ENCODE peak calls at places on chromosome 20, in seven cellular contexts. F, Z, M, N, G, W and P are unnamed samples. For H3K36me3 and H3K4me1, the result is how much of the 10 kb centered on the place peaks cover.

GRCh38 chr20:25252686-25253421 is 5.0 kb downstream of the PYGB start:
- DNase-seq in M (no peak), G (no peak), F (no peak), Z (no peak), W (no peak), N (no peak), P (no peak)

GRCh38 chr20:33814238-33814712 is 3.1 kb downstream of the CHMP4B start:
- DNase-seq in N (no peak), G (peak), Z (no peak), M (no peak), F (no peak), W (no peak), P (no peak)

GRCh38 chr20:63432577-63433061 is 39.8 kb downstream of the KCNQ2 start:
- DNase-seq in G (no peak), M (no peak), N (no peak), F (no peak), W (no peak), Z (no peak), P (no peak)

GRCh38 chr20:13644010-13644409 is 5.3 kb upstream of the TASP1 start:
- DNase-seq in N (no peak), Z (no peak), M (no peak), W (no peak), G (peak), F (no peak), P (no peak)

GRCh38 chr20:31674895-31675827 is 37.4 kb downstream of the COX4I2 start:
- DNase-seq in W (peak), M (no peak), G (peak), Z (peak), N (peak), F (peak), P (peak)

GRCh38 chr20:61328906-61329558 is 77.0 kb downstream of the CDH4 start:
- DNase-seq in W (no peak), M (no peak), Z (no peak), G (no peak), N (peak), F (no peak), P (no peak)

GRCh38 chr20:1805161-1805581 is 90.0 kb upstream of the SIRPA start:
- DNase-seq in Z (no peak), G (no peak), N (no peak), M (no peak), W (no peak), F (no peak), P (no peak)

GRCh38 chr20:35839891-35840290 is 68.1 kb downstream of the PHF20 start:
- DNase-seq in Z (no peak), F (no peak), G (no peak), N (no peak), M (no peak), W (no peak), P (no peak)

GRCh38 chr20:45833030-45833882 is at the start of gene SNX21:
- DNase-seq in N (peak), M (no peak), W (peak), Z (peak), F (no peak), G (peak), P (peak)

GRCh38 chr20:23049933-23050838 is 714 bp upstream of the THBD start:
- DNase-seq in Z (peak), F (no peak), N (peak), M (no peak), G (peak), W (peak), P (peak)

GRCh38 chr20:51514252-51514651 is 28.3 kb downstream of the NFATC2 start:
- DNase-seq in W (no peak), Z (no peak), N (no peak), M (no peak), G (no peak), F (no peak), P (no peak)

GRCh38 chr20:33163856-33164762 is 3.9 kb upstream of the BPIFA2 start:
- DNase-seq in G (no peak), N (no peak), W (no peak), F (no peak), Z (no peak), M (no peak), P (no peak)

GRCh38 chr20:52219441-52219840 is 27.9 kb upstream of the ZFP64 start:
- DNase-seq in Z (no peak), N (no peak), W (no peak), M (no peak), G (no peak), F (no peak), P (no peak)

GRCh38 chr20:46113071-46113470 is 5.0 kb upstream of the CD40 start:
- DNase-seq in M (no peak), N (no peak), W (no peak), G (no peak), F (no peak), Z (no peak), P (no peak)

GRCh38 chr20:48574383-48574782 is 253.4 kb downstream of the PREX1 start:
- DNase-seq in W (no peak), F (no peak), Z (peak), N (no peak), G (no peak), M (no peak), P (no peak)

GRCh38 chr20:36303020-36303595 is 3.0 kb upstream of the DLGAP4 start:
- DNase-seq in W (no peak), G (no peak), M (no peak), F (no peak), N (no peak), Z (no peak), P (no peak)

GRCh38 chr20:11891081-11891826 is 26.4 kb upstream of the BTBD3 start:
- DNase-seq in F (no peak), W (peak), M (no peak), Z (peak), N (peak), G (peak), P (peak)

GRCh38 chr20:25017257-25017803 is 24.8 kb upstream of the APMAP start:
- DNase-seq in G (no peak), W (no peak), N (no peak), F (no peak), M (no peak), Z (no peak), P (peak)

GRCh38 chr20:1467355-1468116 is 887 bp upstream of the NSFL1C start:
- DNase-seq in N (no peak), F (no peak), Z (peak), G (no peak), M (no peak), W (no peak), P (no peak)

GRCh38 chr20:33636776-33637175 is 25.4 kb upstream of the C20orf144 start:
- DNase-seq in F (no peak), M (no peak), W (no peak), G (no peak), Z (no peak), N (no peak), P (no peak)

GRCh38 chr20:15854871-15855270 is 718.4 kb downstream of the KIF16B start:
- DNase-seq in F (no peak), W (no peak), M (no peak), N (no peak), Z (no peak), G (no peak), P (no peak)

GRCh38 chr20:50733644-50734349 is 2.4 kb downstream of the PARD6B start:
- DNase-seq in N (no peak), M (no peak), F (no peak), W (no peak), G (no peak), Z (no peak), P (no peak)

GRCh38 chr20:36183155-36183944 is 28.8 kb downstream of the EPB41L1 start:
- DNase-seq in M (no peak), G (no peak), N (no peak), Z (peak), F (no peak), W (no peak), P (no peak)

GRCh38 chr20:23095504-23095903 is 9.4 kb upstream of the CD93 start:
- DNase-seq in G (no peak), W (no peak), N (no peak), F (no peak), M (no peak), Z (peak), P (no peak)

GRCh38 chr20:49279677-49280462 is 2.0 kb upstream of the ZNFX1 start:
- DNase-seq in F (no peak), W (no peak), M (no peak), Z (no peak), N (no peak), G (peak), P (no peak)

GRCh38 chr20:20329564-20329963 is 38.3 kb upstream of the INSM1 start:
- DNase-seq in N (no peak), W (no peak), F (no peak), Z (no peak), G (no peak), M (no peak), P (no peak)

GRCh38 chr20:10047427-10047826 is 12.6 kb downstream of the ANKEF1 start:
- DNase-seq in N (no peak), Z (no peak), F (no peak), M (no peak), G (peak), W (no peak), P (no peak)

GRCh38 chr20:61629361-61630239 is 377.5 kb downstream of the CDH4 start:
- DNase-seq in G (no peak), W (no peak), F (no peak), Z (no peak), N (no peak), M (no peak), P (no peak)

GRCh38 chr20:24164360-24164759 is 175.8 kb upstream of the GGTLC1 start:
- DNase-seq in F (peak), G (peak), N (no peak), W (no peak), Z (no peak), M (no peak), P (no peak)

GRCh38 chr20:26276811-26277210 is 580.2 kb upstream of the ZNF337 start:
- DNase-seq in N (no peak), G (peak), Z (no peak), M (no peak), F (no peak), W (no peak), P (no peak)

GRCh38 chr20:24423794-24424307 is 45.6 kb upstream of the SYNDIG1 start:
- DNase-seq in F (no peak), N (no peak), G (no peak), Z (no peak), W (no peak), M (no peak), P (no peak)

GRCh38 chr20:59850018-59850641 is 83.3 kb downstream of the SYCP2 start:
- DNase-seq in G (peak), Z (no peak), F (no peak), M (no peak), W (no peak), N (no peak), P (no peak)

GRCh38 chr20:57856658-57857057 is 146.8 kb upstream of the PMEPA1 start:
- DNase-seq in G (no peak), F (peak), Z (no peak), W (no peak), N (no peak), M (no peak), P (no peak)

GRCh38 chr20:31663838-31664695 is 26.4 kb downstream of the COX4I2 start:
- DNase-seq in W (no peak), N (no peak), Z (no peak), G (no peak), M (no peak), F (no peak), P (no peak)

GRCh38 chr20:17655286-17655651 is 26.8 kb downstream of the RRBP1 start:
- DNase-seq in G (peak), M (no peak), N (peak), Z (no peak), W (no peak), F (no peak), P (no peak)
- H3K36me3 ChIP-seq in G (under half), M (half or more), N (under half), Z (under half), W (under half), F (under half), P (under half)

GRCh38 chr20:3753098-3753497 is 14.5 kb downstream of the ADISSP start:
- DNase-seq in Z (peak), W (no peak), G (peak), F (peak), N (no peak), M (no peak), P (no peak)
- H3K4me3 ChIP-seq in Z (no peak), W (no peak), G (no peak), F (no peak), N (no peak), M (no peak), P (no peak)

GRCh38 chr20:44207066-44207723 is 3.4 kb downstream of the OSER1 start:
- DNase-seq in W (no peak), F (no peak), M (no peak), G (no peak), Z (no peak), N (no peak), P (no peak)
- H3K4me1 ChIP-seq in W (half or more), F (under half), M (under half), G (half or more), Z (half or more), N (half or more), P (half or more)

DNA sequence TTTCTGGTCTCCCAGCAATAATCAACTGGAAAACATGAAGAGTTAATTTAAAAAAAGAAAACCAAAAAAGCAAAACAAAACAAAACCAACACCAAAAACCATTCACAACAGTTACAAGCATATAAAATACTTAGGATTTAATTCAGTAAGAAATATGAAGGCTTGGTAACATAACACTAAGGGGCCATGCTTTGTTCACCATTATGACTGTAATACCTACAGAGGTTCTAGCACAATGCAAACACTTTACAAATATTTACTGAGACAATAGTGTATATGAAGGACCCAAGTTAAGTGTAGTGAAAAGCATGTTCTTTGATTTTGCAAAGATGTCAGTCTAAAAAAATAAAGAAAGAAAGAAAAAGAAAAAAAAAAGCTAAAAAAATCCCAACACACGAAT is 109.8 kb upstream of the EMILIN3 start:
- DNase-seq in F (no peak), N (no peak), Z (no peak), W (no peak), M (no peak), G (no peak), P (no peak)
- H3K36me3 ChIP-seq in F (under half), N (under half), Z (under half), W (under half), M (half or more), G (under half), P (under half)